ENCODE peak calls at places on chromosomes 16 and 17, in five cellular contexts. M, W, G, Z and T are unnamed samples.

GRCh38 chr16:21033707-21034106 is 116.9 kb downstream of the DNAH3 start:
- DNase-seq in M (no peak), W (no peak), G (no peak), Z (no peak), T (no peak)

GRCh38 chr17:82767041-82767754 is 15.3 kb downstream of the TBCD start:
- DNase-seq in M (peak), W (no peak), G (no peak), Z (peak), T (peak)

GRCh38 chr17:52145496-52145895 is 13.0 kb downstream of the CA10 start:
- DNase-seq in M (no peak), W (no peak), G (peak), Z (no peak), T (no peak)

GRCh38 chr16:46727184-46727583 is 21.0 kb downstream of the MYLK3 start:
- DNase-seq in M (no peak), W (no peak), G (no peak), Z (no peak), T (no peak)

GRCh38 chr16:15743657-15744056 is 93.6 kb downstream of the NDE1 start:
- DNase-seq in M (no peak), W (no peak), G (no peak), Z (no peak), T (no peak)

GRCh38 chr17:39872700-39873099 is 4.7 kb downstream of the ZPBP2 start:
- DNase-seq in M (no peak), W (no peak), G (no peak), Z (no peak), T (no peak)

GRCh38 chr17:31008374-31009035 is 37.7 kb downstream of the RNF135 start:
- DNase-seq in M (peak), W (peak), G (peak), Z (peak), T (peak)

GRCh38 chr17:559699-560378 is 154.8 kb downstream of the VPS53 start:
- DNase-seq in M (no peak), W (no peak), G (peak), Z (peak), T (no peak)

GRCh38 chr16:49036126-49036525 is 245.5 kb downstream of the CBLN1 start:
- DNase-seq in M (no peak), W (no peak), G (no peak), Z (no peak), T (no peak)

GRCh38 chr17:63702616-63703015 is 2.7 kb upstream of the LIMD2 start:
- DNase-seq in M (no peak), W (no peak), G (no peak), Z (no peak), T (no peak)

GRCh38 chr17:42677921-42678781 is 1.4 kb upstream of the PLEKHH3 start:
- DNase-seq in M (peak), W (peak), G (no peak), Z (peak), T (peak)

GRCh38 chr16:57061084-57061905 is 31.1 kb upstream of the CPNE2 start:
- DNase-seq in M (no peak), W (no peak), G (peak), Z (peak), T (no peak)

GRCh38 chr17:35164716-35165115 is 17.1 kb downstream of the UNC45B start:
- DNase-seq in M (no peak), W (no peak), G (no peak), Z (no peak), T (no peak)

GRCh38 chr16:19210175-19210924 is 42.3 kb downstream of the SYT17 start:
- DNase-seq in M (peak), W (peak), G (no peak), Z (no peak), T (no peak)

GRCh38 chr17:74526681-74527080 is 4.6 kb downstream of the CD300LB start:
- DNase-seq in M (no peak), W (no peak), G (no peak), Z (no peak), T (no peak)

GRCh38 chr17:3892095-3892998 is 506 bp downstream of the CAMKK1 start:
- DNase-seq in M (peak), W (no peak), G (no peak), Z (peak), T (peak)

GRCh38 chr17:57530508-57530907 is 214.6 kb downstream of the CCDC182 start:
- DNase-seq in M (no peak), W (no peak), G (no peak), Z (no peak), T (peak)

GRCh38 chr16:73268311-73268997 is 220.5 kb upstream of the ZFHX3 start:
- DNase-seq in M (no peak), W (peak), G (no peak), Z (peak), T (peak)

GRCh38 chr16:3675601-3676130 is 21.2 kb downstream of the DNASE1 start:
- DNase-seq in M (no peak), W (no peak), G (no peak), Z (no peak), T (no peak)

GRCh38 chr16:54817432-54817831 is 113.2 kb upstream of the IRX5 start:
- DNase-seq in M (no peak), W (no peak), G (peak), Z (peak), T (peak)

GRCh38 chr16:81259916-81260315 is 21.4 kb downstream of the BCO1 start:
- DNase-seq in M (no peak), W (no peak), G (no peak), Z (no peak), T (no peak)

GRCh38 chr17:42653179-42654124 is 5.6 kb upstream of the TUBG2 start:
- DNase-seq in M (no peak), W (no peak), G (no peak), Z (peak), T (no peak)

GRCh38 chr17:45246861-45247428 is 14.9 kb downstream of the SPATA32 start:
- DNase-seq in M (no peak), W (no peak), G (no peak), Z (no peak), T (no peak)

GRCh38 chr16:21626659-21627277 is 25.6 kb downstream of the IGSF6 start:
- DNase-seq in M (no peak), W (no peak), G (peak), Z (peak), T (no peak)

GRCh38 chr16:65532218-65532617 is 410.4 kb upstream of the CDH11 start:
- DNase-seq in M (no peak), W (no peak), G (no peak), Z (no peak), T (peak)

GRCh38 chr17:66317629-66318028 is 15.2 kb downstream of the PRKCA start:
- DNase-seq in M (no peak), W (no peak), G (no peak), Z (peak), T (no peak)

GRCh38 chr17:66948061-66948750 is 16.3 kb upstream of the CACNG4 start:
- DNase-seq in M (no peak), W (no peak), G (no peak), Z (no peak), T (no peak)

GRCh38 chr17:5971969-5972368 is 98.2 kb upstream of the WSCD1 start:
- DNase-seq in M (no peak), W (no peak), G (no peak), Z (no peak), T (peak)

GRCh38 chr16:66058181-66058580 is 308.3 kb upstream of the CDH5 start:
- DNase-seq in M (no peak), W (no peak), G (no peak), Z (peak), T (no peak)